ENCODE peak calls at places on chromosomes 13 and 19, in ten cellular contexts. N, D, U, L, C, J, M, X, G and I are unnamed samples.

GRCh38 chr19:37583340-37583739 is 11.3 kb downstream of the ZNF571 start:
- DNase-seq in X (no peak), N (no peak), M (no peak), J (no peak), D (no peak), U (no peak), L (no peak), C (no peak), G (no peak), I (no peak)

GRCh38 chr13:44662515-44662914 is 86.4 kb upstream of the TSC22D1 start:
- DNase-seq in U (no peak), X (no peak), M (no peak), L (no peak), D (no peak), G (no peak), N (no peak), J (no peak), C (no peak), I (peak; percentile 54)

GRCh38 chr19:43667524-43668405 is 2.2 kb downstream of the PLAUR start:
- DNase-seq in G (peak; percentile 100), L (no peak), X (peak; percentile 57), N (no peak), J (peak; percentile 38), M (no peak), U (no peak), C (peak; percentile 23), D (no peak), I (no peak)

GRCh38 chr19:1651061-1651547 is 1.3 kb downstream of the TCF3 start:
- DNase-seq in M (peak; percentile 58), D (no peak), N (no peak), X (no peak), C (peak; percentile 39), U (no peak), G (peak; percentile 43), L (peak; percentile 42), J (no peak), I (no peak)

GRCh38 chr13:78022164-78022877 is 103.7 kb upstream of the EDNRB start:
- DNase-seq in L (peak; percentile 40), X (peak; percentile 40), G (peak; percentile 19), M (peak; percentile 76), N (peak; percentile 24), J (peak; percentile 45), C (peak; percentile 74), D (no peak), U (no peak), I (peak; percentile 23)

GRCh38 chr13:64078480-64078936 is 2662.9 kb upstream of the PCDH20 start:
- DNase-seq in C (no peak), L (no peak), X (no peak), M (no peak), N (no peak), D (no peak), G (no peak), U (no peak), J (no peak), I (no peak)

GRCh38 chr13:31697290-31697689 is 42.0 kb upstream of the RXFP2 start:
- DNase-seq in N (no peak), U (no peak), L (no peak), D (no peak), X (no peak), M (no peak), G (no peak), C (no peak), J (no peak), I (no peak)

GRCh38 chr13:72960541-72960940 is 98.3 kb upstream of the KLF5 start:
- DNase-seq in L (no peak), N (no peak), G (no peak), U (peak; percentile 32), M (no peak), D (no peak), X (no peak), C (no peak), J (no peak), I (no peak)

GRCh38 chr19:58544591-58545285 is 874 bp downstream of the TRIM28 start:
- DNase-seq in M (no peak), U (peak; percentile 43), D (no peak), N (no peak), X (peak; percentile 63), L (peak; percentile 52), C (peak; percentile 65), J (no peak), G (peak; percentile 58), I (no peak)

GRCh38 chr19:42295831-42296525 is 6.0 kb upstream of the PRR19 start:
- DNase-seq in M (peak; percentile 58), U (peak; percentile 87), X (peak; percentile 86), C (peak; percentile 66), N (no peak), J (peak; percentile 88), G (peak; percentile 93), D (no peak), L (peak; percentile 53), I (no peak)

GRCh38 chr19:49145485-49146407 is 9.4 kb downstream of the HRC start:
- DNase-seq in N (no peak), M (peak; percentile 78), D (peak; percentile 20), X (peak; percentile 82), C (peak; percentile 86), L (peak; percentile 71), J (peak; percentile 76), G (peak; percentile 89), U (peak; percentile 77), I (no peak)

GRCh38 chr13:112730157-112730671 is 40.4 kb downstream of the ATP11A start:
- DNase-seq in C (peak; percentile 58), L (no peak), U (no peak), N (no peak), X (no peak), J (peak; percentile 9), M (no peak), G (no peak), D (no peak), I (no peak)

GRCh38 chr13:102773441-102774209 is at the start of gene TEX30:
- DNase-seq in U (peak; percentile 83), J (peak; percentile 68), L (peak; percentile 79), X (peak; percentile 90), C (peak; percentile 87), D (peak; percentile 13), M (peak; percentile 93), N (peak; percentile 37), G (peak; percentile 83), I (peak; percentile 34)
- H3K4me3 ChIP-seq in U (peak within 1 kb of the TSS; percentile 56), J (peak within 1 kb of the TSS; percentile 79), L (peak within 1 kb of the TSS; percentile 79), X (peak within 1 kb of the TSS; percentile 81), C (peak within 1 kb of the TSS; percentile 89), D (peak within 1 kb of the TSS; percentile 97), M (peak within 1 kb of the TSS; percentile 85), N (peak within 1 kb of the TSS; percentile 83), G (peak within 1 kb of the TSS; percentile 82), I (peak within 1 kb of the TSS; percentile 84)

DNA sequence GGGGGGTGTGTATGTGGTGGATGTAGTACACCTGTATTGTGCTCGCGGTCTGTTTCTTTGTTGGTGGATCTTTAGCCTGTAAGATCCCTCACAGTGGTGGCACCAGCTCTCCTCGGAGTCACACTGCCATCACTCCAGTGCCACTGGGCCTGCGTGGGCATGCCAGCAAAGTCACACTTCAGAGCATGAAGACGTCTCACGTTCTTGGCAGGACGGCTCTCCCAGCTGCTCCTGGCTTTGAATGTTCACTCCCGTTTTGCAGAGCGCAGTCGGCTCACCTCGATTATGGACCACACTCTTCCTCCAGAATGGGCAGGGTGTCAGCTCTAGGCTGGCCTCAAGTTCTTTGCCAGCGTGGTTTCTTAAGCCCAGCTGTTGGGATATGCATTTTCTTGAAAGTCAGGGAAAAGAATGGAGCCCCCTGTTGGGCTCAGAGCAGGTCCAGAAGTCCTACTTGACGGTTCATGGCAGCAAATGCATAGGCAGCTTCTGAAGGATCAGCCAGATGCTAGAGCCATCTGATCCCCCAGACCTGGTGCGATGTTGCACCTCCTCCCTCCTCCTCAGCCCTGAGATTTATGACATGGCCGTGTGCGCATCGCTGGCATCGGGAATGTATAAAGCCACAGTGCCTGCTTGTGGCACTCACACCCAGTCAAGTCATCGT is 40.4 kb upstream of the NPAS1 start:
- DNase-seq in N (no peak), J (no peak), L (no peak), X (no peak), D (no peak), C (no peak), U (peak; percentile 75), G (no peak), M (no peak), I (no peak)
- TF ChIP-seq CTCF in N (peak; percentile 10), J (no peak), L (no peak), X (no peak), D (no peak), C (no peak), U (no peak), G (no peak), M (no peak), I (peak; percentile 8)

DNA sequence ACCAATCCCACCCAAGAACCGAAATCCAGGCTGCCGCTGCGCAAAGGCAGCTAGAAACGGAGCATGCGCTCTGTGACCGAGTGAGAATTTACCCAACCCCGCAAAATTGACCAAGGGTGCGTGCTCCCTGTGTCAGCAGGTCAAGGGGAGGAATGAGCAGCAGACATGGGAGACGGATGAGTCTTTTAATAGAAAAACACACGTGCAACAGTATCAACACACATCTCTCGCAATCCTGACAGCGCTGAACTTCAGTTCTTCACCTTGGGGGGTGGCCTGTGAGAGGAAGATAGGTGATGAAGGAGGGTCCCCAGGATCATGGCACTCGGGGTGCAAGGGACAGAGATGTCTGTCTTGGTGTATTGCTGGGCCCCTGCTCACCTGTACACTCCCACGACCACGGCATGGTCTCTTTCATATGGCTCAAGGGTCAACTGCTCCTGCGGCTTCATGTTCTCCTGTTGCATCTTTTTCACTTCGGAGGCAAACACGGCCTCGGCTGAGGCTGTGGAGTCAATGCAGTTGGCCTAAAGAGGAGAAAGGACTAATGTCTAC is 402 bp upstream of the DYRK1B start:
- DNase-seq in C (no peak), N (no peak), M (no peak), U (no peak), J (no peak), X (no peak), L (no peak), G (no peak), D (no peak), I (no peak)
- H3K4me3 ChIP-seq in C (peak overlapping the region; percentile 86), N (peak overlapping the region; percentile 10), M (no peak overlapping the region), U (no peak overlapping the region), J (peak overlapping the region; percentile 90), X (peak overlapping the region; percentile 96), L (peak overlapping the region; percentile 20), G (peak overlapping the region; percentile 99), D (no peak overlapping the region), I (no peak overlapping the region)

DNA sequence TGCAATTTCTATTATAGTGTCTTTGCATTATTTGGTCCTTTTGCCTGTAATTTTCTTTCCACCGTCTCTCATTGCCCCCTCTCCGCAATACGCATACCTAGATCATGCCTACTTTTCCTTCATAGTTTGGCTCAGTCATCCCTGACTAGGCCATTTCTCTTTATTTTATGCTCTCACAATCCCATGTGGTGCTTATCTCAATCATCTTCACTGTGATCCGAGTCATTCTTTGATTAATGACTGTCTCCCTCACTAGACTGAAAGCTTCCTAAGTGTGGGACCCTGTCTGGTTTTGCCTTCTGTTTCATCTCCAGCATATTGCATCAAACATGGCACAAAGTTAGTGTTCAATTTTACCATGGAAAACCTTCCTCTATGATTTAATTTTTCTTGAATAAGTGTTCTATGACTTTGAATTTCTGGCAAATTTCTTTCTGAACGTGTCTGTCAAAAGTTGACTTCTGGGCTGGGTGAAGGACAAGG is 43.7 kb upstream of the OLFM4 start:
- DNase-seq in X (no peak), G (no peak), J (no peak), L (no peak), D (no peak), U (no peak), C (no peak), N (no peak), M (no peak), I (no peak)
- TF ChIP-seq CTCF in X (no peak), G (no peak), J (no peak), L (no peak), D (no peak), U (no peak), C (no peak), N (no peak), M (no peak), I (no peak)